ENCODE peak calls at places on chromosomes 3 and 15, in ten cellular contexts. Y is HEK293T, L is NCI-H2081, O is ureter, J is neural crest cell, W is NCI-H1436, M is lower lobe of right lung, A is NCI-H345, U is left colon, Z is nucleus accumbens. P is an unnamed sample.

GRCh38 chr3:43152649-43153048 is 46.8 kb upstream of the POMGNT2 start:
- DNase-seq in Y (no peak), L (no peak), O (no peak), J (no peak), W (no peak), M (no peak), A (peak; percentile 21), U (no peak), Z (no peak), P (no peak)

GRCh38 chr15:44598892-44599291 is 61.9 kb downstream of the EIF3J start:
- DNase-seq in Y (no peak), L (no peak), O (peak; percentile 46), J (no peak), W (no peak), M (no peak), A (no peak), U (no peak), Z (no peak), P (no peak)

GRCh38 chr15:64161688-64162477 is 939 bp downstream of the PPIB start:
- DNase-seq in Y (no peak), L (no peak), O (no peak), J (no peak), W (no peak), M (no peak), A (no peak), U (no peak), Z (no peak), P (no peak)

GRCh38 chr3:185552358-185552877 is at the start of gene LIPH:
- DNase-seq in Y (peak; percentile 13), L (no peak), O (no peak), J (no peak), W (peak; percentile 27), M (no peak), A (no peak), U (peak; percentile 55), Z (no peak), P (no peak)

GRCh38 chr3:190130700-190131099 is 10.0 kb upstream of the P3H2 start:
- DNase-seq in Y (no peak), L (no peak), O (no peak), J (no peak), W (no peak), M (no peak), A (no peak), U (no peak), Z (no peak), P (no peak)

GRCh38 chr3:42991369-42992315 is 12.5 kb downstream of the GASK1A start:
- DNase-seq in Y (no peak), L (no peak), O (no peak), J (peak; percentile 22), W (no peak), M (no peak), A (no peak), U (no peak), Z (peak; percentile 30), P (no peak)

GRCh38 chr3:58508437-58508836 is 16.5 kb downstream of the KCTD6 start:
- DNase-seq in Y (no peak), L (no peak), O (no peak), J (no peak), W (no peak), M (no peak), A (no peak), U (no peak), Z (no peak), P (no peak)

GRCh38 chr3:50170689-50171088 is 15.6 kb downstream of the SEMA3F start:
- DNase-seq in Y (no peak), L (no peak), O (no peak), J (no peak), W (no peak), M (no peak), A (no peak), U (no peak), Z (no peak), P (peak; percentile 91)

GRCh38 chr15:69288531-69289311 is 10.0 kb upstream of the PAQR5 start:
- DNase-seq in Y (no peak), L (no peak), O (no peak), J (no peak), W (no peak), M (peak; percentile 70), A (no peak), U (no peak), Z (no peak), P (no peak)

GRCh38 chr3:152657002-152657400 is 177.9 kb upstream of the P2RY1 start:
- DNase-seq in Y (no peak), L (no peak), O (no peak), J (no peak), W (no peak), M (no peak), A (no peak), U (no peak), Z (no peak), P (no peak)

GRCh38 chr3:12351145-12351544 is 62.3 kb downstream of the PPARG start:
- DNase-seq in Y (no peak), L (no peak), O (no peak), J (no peak), W (no peak), M (no peak), A (no peak), U (no peak), Z (no peak), P (peak; percentile 81)

GRCh38 chr15:85380860-85381535 is 595 bp downstream of the AKAP13 start:
- DNase-seq in Y (peak; percentile 43), L (no peak), O (no peak), J (no peak), W (no peak), M (peak; percentile 75), A (peak; percentile 37), U (peak; percentile 71), Z (no peak), P (no peak)

GRCh38 chr15:100245496-100245838 is 96.3 kb downstream of the ADAMTS17 start:
- DNase-seq in Y (no peak), L (no peak), O (no peak), J (no peak), W (no peak), M (no peak), A (no peak), U (no peak), Z (no peak), P (no peak)

GRCh38 chr3:126551839-126552687 is 6.7 kb downstream of the C3orf22 start:
- DNase-seq in Y (no peak), L (no peak), O (peak; percentile 28), J (no peak), W (no peak), M (peak; percentile 20), A (no peak), U (no peak), Z (no peak), P (no peak)

GRCh38 chr3:111143-112069 is 85.2 kb upstream of the CHL1 start:
- DNase-seq in Y (no peak), L (no peak), O (no peak), J (no peak), W (peak; percentile 37), M (no peak), A (peak; percentile 93), U (no peak), Z (no peak), P (no peak)

GRCh38 chr15:62431806-62432205 is 266.7 kb upstream of the C2CD4B start:
- DNase-seq in Y (no peak), L (no peak), O (no peak), J (no peak), W (no peak), M (no peak), A (no peak), U (no peak), Z (no peak), P (no peak)

GRCh38 chr3:154178172-154178571 is 57.0 kb downstream of the ARHGEF26 start:
- DNase-seq in Y (no peak), L (no peak), O (no peak), J (no peak), W (no peak), M (no peak), A (no peak), U (no peak), Z (no peak), P (peak; percentile 61)

GRCh38 chr3:49248828-49249227 is 28.2 kb downstream of the C3orf62 start:
- DNase-seq in Y (no peak), L (no peak), O (no peak), J (no peak), W (no peak), M (no peak), A (no peak), U (no peak), Z (no peak), P (peak; percentile 76)

GRCh38 chr15:64653757-64654156 is 121.6 kb downstream of the RBPMS2 start:
- DNase-seq in Y (no peak), L (no peak), O (no peak), J (no peak), W (no peak), M (no peak), A (no peak), U (no peak), Z (no peak), P (no peak)

GRCh38 chr15:39135989-39136388 is 444.9 kb upstream of the THBS1 start:
- DNase-seq in Y (no peak), L (no peak), O (no peak), J (no peak), W (no peak), M (no peak), A (no peak), U (no peak), Z (no peak), P (no peak)

GRCh38 chr3:128466840-128467541 is at the start of gene DNAJB8:
- DNase-seq in Y (no peak), L (no peak), O (no peak), J (no peak), W (no peak), M (no peak), A (no peak), U (no peak), Z (no peak), P (no peak)

GRCh38 chr3:160448845-160449659 is 534 bp downstream of the TRIM59 start:
- DNase-seq in Y (no peak), L (no peak), O (no peak), J (no peak), W (no peak), M (no peak), A (peak; percentile 65), U (no peak), Z (peak; percentile 69), P (no peak)

GRCh38 chr15:60255390-60255789 is 142.4 kb downstream of the ANXA2 start:
- DNase-seq in Y (no peak), L (no peak), O (peak; percentile 44), J (no peak), W (no peak), M (no peak), A (peak; percentile 5), U (no peak), Z (no peak), P (peak; percentile 50)

GRCh38 chr3:30476373-30477082 is 129.9 kb upstream of the TGFBR2 start:
- DNase-seq in Y (no peak), L (no peak), O (no peak), J (no peak), W (no peak), M (no peak), A (peak; percentile 40), U (no peak), Z (no peak), P (no peak)

GRCh38 chr3:123750209-123750608 is 133.9 kb downstream of the MYLK start:
- DNase-seq in Y (no peak), L (no peak), O (no peak), J (no peak), W (no peak), M (no peak), A (no peak), U (no peak), Z (no peak), P (no peak)

P was measured in CD14-positive monocyte.